ENCODE peak calls at places on chromosomes 6 and 20, in nine cellular contexts. H is transverse colon, Q is ovary, F is neural progenitor cell, J is H9, W is left ventricle myocardium inferior, M is psoas muscle, I is MM.1S, D is tibial artery. V is an unnamed sample. For H3K9me3, the result is how much of the 10 kb centered on the place peaks cover.

GRCh38 chr6:148426317-148426977 is 83.8 kb downstream of the SASH1 start:
- DNase-seq in H (no peak), Q (no peak), F (no peak), J (no peak), W (no peak), M (no peak), I (no peak), D (no peak), V (no peak)

GRCh38 chr20:6959900-6960312 is 192.4 kb downstream of the BMP2 start:
- DNase-seq in H (no peak), Q (no peak), F (no peak), J (no peak), W (no peak), M (no peak), I (no peak), D (no peak), V (no peak)

GRCh38 chr6:119544325-119545150 is 195.0 kb upstream of the MAN1A1 start:
- DNase-seq in H (no peak), Q (no peak), F (no peak), J (no peak), W (no peak), M (no peak), I (no peak), D (no peak), V (no peak)

GRCh38 chr6:128265706-128266105 is 254.7 kb downstream of the PTPRK start:
- DNase-seq in H (no peak), Q (no peak), F (no peak), J (no peak), W (no peak), M (no peak), I (no peak), D (no peak), V (no peak)

GRCh38 chr6:163181666-163182180 is 232.8 kb upstream of the QKI start:
- DNase-seq in H (no peak), Q (no peak), F (no peak), J (no peak), W (no peak), M (no peak), I (no peak), D (no peak), V (no peak)

GRCh38 chr20:47501117-47501482 is 587 bp upstream of the NCOA3 start:
- DNase-seq in H (no peak), Q (no peak), F (no peak), J (no peak), W (no peak), M (no peak), I (no peak), D (no peak), V (no peak)

GRCh38 chr20:10777713-10778112 is 103.9 kb upstream of the JAG1 start:
- DNase-seq in H (no peak), Q (no peak), F (no peak), J (no peak), W (no peak), M (no peak), I (no peak), D (no peak), V (no peak)

GRCh38 chr6:107361568-107362270 is 97.6 kb downstream of the PDSS2 start:
- DNase-seq in H (no peak), Q (no peak), F (peak), J (no peak), W (no peak), M (no peak), I (no peak), D (no peak), V (no peak)

GRCh38 chr6:35248300-35248699 is 11.2 kb upstream of the ZNF76 start:
- DNase-seq in H (no peak), Q (no peak), F (no peak), J (no peak), W (no peak), M (no peak), I (no peak), D (no peak), V (no peak)

GRCh38 chr6:161079566-161080262 is 88.1 kb downstream of the MAP3K4 start:
- DNase-seq in H (no peak), Q (no peak), F (no peak), J (no peak), W (no peak), M (no peak), I (no peak), D (no peak), V (no peak)

DNA sequence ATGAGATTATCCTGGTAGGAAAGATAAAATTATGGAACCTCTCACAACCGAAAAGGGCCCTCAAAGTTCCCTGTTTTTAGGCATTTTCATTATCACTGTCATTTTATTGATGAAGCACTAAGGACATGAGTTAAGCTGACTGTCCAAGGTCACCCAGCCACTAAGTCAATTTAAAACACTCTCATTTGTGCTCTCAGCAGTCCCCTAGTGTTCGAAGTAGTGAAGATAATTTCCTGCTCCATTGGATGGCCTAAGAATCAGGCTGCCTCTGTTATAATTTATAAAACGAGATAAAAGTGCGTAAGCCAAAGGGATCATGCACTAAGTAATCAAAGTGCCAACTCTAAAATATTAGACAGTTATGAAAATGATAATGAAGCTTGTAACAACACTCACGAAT is 169.1 kb downstream of the KIF16B start:
- DNase-seq in H (no peak), Q (no peak), F (no peak), J (no peak), W (no peak), M (no peak), I (no peak), D (no peak), V (no peak)
- TF ChIP-seq CTCF in H (no peak), Q (no peak), F (peak), J (peak), W (no peak), M (no peak), I (no peak), D (no peak), V (no peak)

GRCh38 chr6:67886840-67887292 is 748.2 kb upstream of the ADGRB3 start:
- DNase-seq in H (no peak), Q (no peak), F (no peak), J (no peak), W (no peak), M (no peak), I (no peak), D (no peak), V (no peak)

GRCh38 chr6:67885081-67886033 is 749.7 kb upstream of the ADGRB3 start:
- DNase-seq in H (no peak), Q (no peak), F (no peak), J (no peak), W (no peak), M (no peak), I (no peak), D (no peak), V (no peak)

GRCh38 chr6:67887419-67887746 is 747.7 kb upstream of the ADGRB3 start:
- DNase-seq in H (no peak), Q (no peak), F (no peak), J (no peak), W (no peak), M (no peak), I (no peak), D (no peak), V (no peak)

GRCh38 chr6:67884442-67884841 is 750.6 kb upstream of the ADGRB3 start:
- DNase-seq in H (no peak), Q (no peak), F (no peak), J (no peak), W (no peak), M (no peak), I (no peak), D (no peak), V (no peak)

GRCh38 chr6:67886036-67886707 is 748.9 kb upstream of the ADGRB3 start:
- DNase-seq in H (no peak), Q (no peak), F (no peak), J (no peak), W (no peak), M (no peak), I (no peak), D (no peak), V (no peak)
- H3K9me3 ChIP-seq in H (under half), Q (under half), F (under half), J (under half), W (under half), M (under half), I (under half), D (under half), V (half or more)

DNA sequence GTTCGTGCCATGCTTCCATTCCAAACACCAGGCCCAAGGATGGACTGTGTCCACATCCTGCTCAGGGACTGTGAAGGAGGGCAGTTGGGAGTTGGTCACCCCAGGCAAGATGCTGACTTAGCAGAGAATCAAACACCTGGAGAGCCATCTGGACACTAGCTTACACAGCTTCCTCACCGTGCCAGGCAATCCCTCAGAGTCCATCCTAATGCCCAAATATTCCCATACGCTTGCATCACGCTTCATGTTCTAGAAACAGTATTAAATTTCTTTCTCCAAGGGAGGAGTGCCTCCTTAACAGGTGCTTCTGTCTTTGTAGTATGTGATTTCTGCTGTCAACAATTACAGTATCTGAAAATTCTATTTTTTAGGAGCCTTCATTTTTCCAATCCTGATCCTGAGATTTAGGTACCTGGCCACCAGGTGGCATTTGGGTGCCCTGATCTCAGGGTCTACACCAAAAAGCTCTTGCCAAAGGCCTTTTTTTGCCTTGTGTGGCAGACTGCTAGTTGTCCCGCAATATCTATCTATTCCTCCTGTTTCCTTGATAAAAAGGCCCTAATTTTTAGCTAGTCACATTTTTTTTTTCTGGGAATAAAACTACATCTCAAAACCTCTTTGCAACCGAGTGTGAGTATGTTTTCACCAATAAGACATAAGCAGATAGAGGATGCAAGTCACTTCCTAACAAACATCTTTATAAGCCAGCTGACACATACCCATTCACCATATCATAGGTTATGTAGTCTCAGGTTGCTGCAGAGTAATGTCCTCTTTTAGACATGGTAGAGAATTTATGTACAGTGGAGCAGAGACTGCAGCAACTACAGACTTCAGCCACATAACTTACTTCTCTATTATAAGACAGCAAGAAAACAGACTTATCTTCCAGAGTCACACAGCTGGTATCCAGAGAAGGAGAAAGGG is 85.0 kb downstream of the PREP start:
- DNase-seq in H (no peak), Q (no peak), F (peak), J (no peak), W (no peak), M (no peak), I (no peak), D (no peak), V (no peak)
- TF ChIP-seq CTCF in H (peak), Q (no peak), F (peak), J (peak), W (peak), M (peak), I (peak), D (no peak), V (peak)

DNA sequence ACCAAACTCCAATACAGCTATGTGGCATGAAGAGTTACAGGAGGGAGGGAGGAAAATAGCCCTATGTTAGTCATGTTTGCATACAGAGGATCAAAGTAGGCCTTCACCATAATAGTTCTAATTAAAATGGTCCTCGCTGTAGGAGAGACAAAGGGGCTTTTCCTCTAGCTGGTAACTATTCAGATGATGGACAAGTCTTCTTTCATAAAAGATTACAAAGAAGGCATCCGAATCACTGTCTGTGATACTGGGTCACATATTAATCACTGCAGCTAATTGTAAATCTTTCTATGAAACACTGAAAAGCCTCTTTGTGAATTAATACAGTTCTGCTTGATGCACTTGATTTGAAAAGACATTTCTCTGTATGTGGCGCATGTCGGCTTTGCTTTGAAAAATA is 520.8 kb downstream of the KIF16B start:
- DNase-seq in H (no peak), Q (no peak), F (no peak), J (no peak), W (no peak), M (no peak), I (no peak), D (no peak), V (no peak)
- H3K9me3 ChIP-seq in H (under half), Q (under half), F (under half), J (under half), W (under half), M (under half), I (under half), D (under half), V (under half)

GRCh38 chr6:162123797-162124196 is 603.8 kb downstream of the PRKN start:
- DNase-seq in H (no peak), Q (no peak), F (peak), J (no peak), W (no peak), M (no peak), I (no peak), D (no peak), V (peak)
- TF ChIP-seq CTCF in H (no peak), Q (no peak), F (peak), J (peak), W (peak), M (peak), I (peak), D (no peak), V (no peak)

DNA sequence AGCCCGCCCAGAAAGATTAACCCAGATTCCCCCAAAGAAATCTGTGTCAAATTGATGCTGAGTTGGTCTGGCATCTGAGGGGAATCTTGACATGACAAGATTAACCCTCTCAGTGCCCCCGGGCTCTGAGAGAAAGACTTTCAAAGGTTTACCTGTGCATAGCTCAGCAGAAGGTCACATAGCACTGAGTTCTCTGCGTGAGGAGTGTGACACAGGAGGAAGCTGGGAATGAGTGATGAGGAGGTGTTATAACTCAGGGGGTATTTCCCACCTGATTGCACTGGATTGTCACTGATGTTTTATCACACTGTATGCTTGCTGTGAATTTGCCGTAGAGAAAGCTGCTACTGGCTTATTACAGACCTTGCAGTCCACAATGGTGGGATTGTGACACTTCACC is 601.3 kb downstream of the DHX35 start:
- DNase-seq in H (no peak), Q (no peak), F (no peak), J (no peak), W (no peak), M (no peak), I (no peak), D (no peak), V (no peak)
- H3K9me3 ChIP-seq in H (under half), Q (under half), F (under half), J (under half), W (under half), M (under half), I (under half), D (under half), V (under half)

DNA sequence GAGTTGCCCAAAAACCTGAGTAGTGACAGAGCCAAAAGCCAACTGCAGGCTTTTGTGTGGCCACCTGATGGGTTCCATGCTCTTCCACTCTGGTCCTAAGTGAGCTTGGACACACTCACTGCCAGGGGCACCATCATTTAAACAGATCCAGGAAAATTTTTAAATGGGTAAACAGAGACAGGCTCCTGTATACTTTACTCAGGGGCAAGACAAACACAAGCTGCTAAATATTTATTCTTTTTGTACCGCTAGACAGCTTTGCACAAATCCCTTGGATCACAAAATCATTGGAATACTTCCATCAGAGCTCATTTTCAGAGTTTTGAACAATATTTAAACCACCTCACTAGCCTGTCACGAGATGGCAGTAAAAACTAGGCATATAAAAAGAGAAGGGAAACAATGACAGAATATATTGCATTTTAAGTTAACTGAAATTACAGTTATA is 31.4 kb downstream of the GCLC start:
- DNase-seq in H (no peak), Q (no peak), F (no peak), J (no peak), W (no peak), M (no peak), I (no peak), D (no peak), V (no peak)
- TF ChIP-seq CTCF in H (no peak), Q (no peak), F (no peak), J (no peak), W (no peak), M (no peak), I (no peak), D (no peak), V (no peak)

GRCh38 chr6:147149092-147149491 is 55.1 kb upstream of the STXBP5 start:
- DNase-seq in H (no peak), Q (no peak), F (no peak), J (no peak), W (no peak), M (no peak), I (no peak), D (no peak), V (no peak)
- H3K9me3 ChIP-seq in H (under half), Q (under half), F (under half), J (under half), W (under half), M (under half), I (under half), D (under half), V (under half)

DNA sequence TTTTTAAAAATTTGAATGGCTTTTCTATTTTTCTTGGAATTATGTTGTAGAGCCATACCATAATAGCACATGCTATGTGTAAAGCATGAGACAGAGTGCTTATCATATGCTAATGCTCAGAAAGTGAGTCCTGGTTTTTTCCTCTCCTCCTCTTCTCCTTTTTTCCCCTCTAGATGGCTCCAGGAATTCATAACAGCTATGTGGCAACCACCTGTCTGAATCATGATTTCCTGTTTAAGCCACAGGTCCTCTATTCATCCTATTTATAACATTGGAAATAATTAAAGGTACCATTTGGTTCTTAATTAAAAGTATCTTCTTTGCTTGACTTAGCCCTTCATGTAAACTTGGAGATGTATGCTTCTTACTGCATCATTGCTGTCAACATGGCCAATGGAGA is 260.0 kb upstream of the MAP3K7 start:
- DNase-seq in H (no peak), Q (no peak), F (no peak), J (no peak), W (no peak), M (no peak), I (no peak), D (no peak), V (no peak)
- TF ChIP-seq CTCF in H (no peak), Q (no peak), F (no peak), J (no peak), W (no peak), M (no peak), I (no peak), D (no peak), V (no peak)

DNA sequence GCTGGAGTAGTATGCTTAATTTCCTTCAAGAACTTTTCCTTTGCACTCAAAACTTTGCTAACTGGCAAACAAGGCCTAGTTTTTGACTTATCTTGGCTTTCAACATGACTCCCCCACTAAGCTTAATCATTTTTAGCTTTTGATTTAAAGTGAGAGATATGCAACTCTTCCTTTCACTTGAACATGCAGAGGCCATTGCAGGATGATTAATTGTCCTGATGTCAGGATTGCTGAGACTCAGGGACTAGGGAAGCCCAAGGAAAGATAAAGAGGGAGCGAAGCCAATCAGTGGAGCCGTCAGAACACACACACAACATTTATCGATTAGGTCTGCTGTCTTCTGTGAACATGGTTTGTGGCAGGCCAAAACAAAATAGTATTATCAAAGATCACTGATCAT is 491.4 kb downstream of the CBLN4 start:
- DNase-seq in H (no peak), Q (no peak), F (no peak), J (no peak), W (no peak), M (no peak), I (no peak), D (no peak), V (no peak)
- H3K9me3 ChIP-seq in H (under half), Q (under half), F (under half), J (under half), W (under half), M (under half), I (under half), D (under half), V (under half)